ENCODE peak calls at places on chromosomes 16 and 17, in four cellular contexts. S is GM12878, E is K562, F is HepG2. I is an unnamed sample.

GRCh38 chr16:84453061-84453752 is 51.3 kb downstream of the MEAK7 start:
- DNase-seq in S (no peak), E (no peak), F (no peak), I (no peak)

GRCh38 chr16:73572135-73572534 is 524.2 kb upstream of the ZFHX3 start:
- DNase-seq in S (no peak), E (peak), F (no peak), I (no peak)

GRCh38 chr17:72497915-72498314 is 377.1 kb downstream of the SOX9 start:
- DNase-seq in S (no peak), E (no peak), F (no peak), I (no peak)

GRCh38 chr17:81512984-81513668 is 527 bp upstream of the ACTG1 start:
- DNase-seq in S (no peak), E (peak), F (peak), I (peak)

GRCh38 chr17:57868007-57868774 is 18.3 kb upstream of the MRPS23 start:
- DNase-seq in S (peak), E (peak), F (peak), I (peak)

GRCh38 chr17:20944014-20944905 is 98.6 kb downstream of the USP22 start:
- DNase-seq in S (no peak), E (peak), F (peak), I (peak)

GRCh38 chr16:75485230-75486013 is 9.8 kb downstream of the CHST6 start:
- DNase-seq in S (no peak), E (no peak), F (no peak), I (no peak)

GRCh38 chr16:81531415-81531814 is 86.8 kb downstream of the CMIP start:
- DNase-seq in S (no peak), E (no peak), F (no peak), I (no peak)

GRCh38 chr16:88430524-88431446 is 22.3 kb upstream of the ZFPM1 start:
- DNase-seq in S (no peak), E (peak), F (no peak), I (no peak)

GRCh38 chr16:379183-379960 is 2.4 kb downstream of the PGAP6 start:
- DNase-seq in S (no peak), E (no peak), F (no peak), I (no peak)

GRCh38 chr17:7774037-7774659 is 56.6 kb downstream of the DNAH2 start:
- DNase-seq in S (no peak), E (peak), F (peak), I (no peak)

GRCh38 chr17:82470065-82470464 is 11.5 kb downstream of the NARF start:
- DNase-seq in S (no peak), E (no peak), F (no peak), I (no peak)

GRCh38 chr17:42289863-42290165 is 1.5 kb downstream of the STAT5A start:
- DNase-seq in S (no peak), E (no peak), F (no peak), I (no peak)

GRCh38 chr17:58565389-58566311 is 51.2 kb upstream of the MTMR4 start:
- DNase-seq in S (no peak), E (no peak), F (no peak), I (no peak)

GRCh38 chr17:49976163-49976827 is 7.3 kb downstream of the DLX4 start:
- DNase-seq in S (no peak), E (no peak), F (no peak), I (peak)

GRCh38 chr16:82360024-82360783 is 190.2 kb upstream of the MPHOSPH6 start:
- DNase-seq in S (no peak), E (no peak), F (no peak), I (no peak)

GRCh38 chr17:71970312-71970711 is 150.5 kb upstream of the SOX9 start:
- DNase-seq in S (no peak), E (no peak), F (no peak), I (no peak)

DNA sequence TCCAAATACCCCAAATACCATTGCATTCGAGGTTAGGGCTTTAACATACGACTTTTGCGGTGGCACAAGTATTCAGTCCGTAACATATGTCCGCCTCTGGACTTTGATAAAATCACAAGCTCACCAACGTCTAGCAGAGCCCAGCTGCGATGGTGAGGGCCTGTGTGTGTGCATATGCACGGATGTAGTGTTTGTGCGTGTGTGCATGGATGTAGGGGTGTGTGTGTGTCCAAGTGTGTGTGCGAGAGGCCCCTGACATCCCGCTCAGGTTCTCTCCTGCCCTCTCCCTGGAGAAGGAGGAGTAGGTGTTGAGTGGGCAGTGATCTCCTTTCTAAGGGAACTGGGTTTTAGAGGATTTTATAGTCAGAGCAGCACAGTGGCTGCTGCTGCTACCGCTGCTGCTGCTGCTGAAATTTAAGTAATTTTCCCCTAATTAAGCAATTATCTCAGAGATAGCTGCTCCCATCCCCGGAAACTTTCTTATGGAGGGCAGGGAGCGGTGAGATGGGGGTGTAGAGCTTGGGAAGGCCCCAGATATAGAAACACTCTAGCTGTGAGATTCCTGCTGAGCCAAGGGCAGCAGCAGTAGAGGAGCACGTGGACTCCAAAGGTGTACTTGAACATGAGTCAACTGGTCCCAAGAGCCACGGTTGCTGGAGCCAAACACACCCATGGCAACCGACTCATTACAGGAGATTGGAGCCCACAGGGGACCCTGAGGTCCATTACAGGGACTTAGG is 121.7 kb upstream of the SDK2 start:
- DNase-seq in S (no peak), E (no peak), F (no peak), I (no peak)
- TF ChIP-seq BHLHE40 in S (no peak), E (no peak), F (no peak), I (no peak)

GRCh38 chr17:64130559-64131001 is 636 bp upstream of the ERN1 start:
- DNase-seq in S (peak), E (no peak), F (no peak), I (no peak)
- TF ChIP-seq FOXM1 in S (peak), E (no peak), F (no peak), I (no peak)

DNA sequence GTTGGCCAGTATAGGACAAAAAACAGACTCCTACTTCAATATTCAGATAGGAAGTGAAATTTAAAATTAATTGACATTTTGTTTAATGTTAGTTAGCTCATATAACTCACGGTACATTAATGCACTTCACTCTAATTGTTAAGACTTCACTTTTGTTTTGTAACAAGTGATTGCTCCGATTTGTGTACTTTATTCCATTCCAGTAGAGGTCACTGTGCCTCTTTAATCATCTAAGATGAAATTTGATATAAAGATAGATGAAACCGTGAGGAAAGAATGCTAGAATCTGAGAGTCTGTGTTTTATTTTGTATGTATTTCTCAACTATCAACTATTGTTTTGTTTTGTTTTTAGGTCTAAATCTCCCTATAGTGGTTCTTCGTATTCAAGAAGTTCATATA is 29.0 kb downstream of the RBBP6 start:
- DNase-seq in S (no peak), E (no peak), F (no peak), I (no peak)
- TF ChIP-seq FOXK2 in S (no peak), E (no peak), F (no peak), I (no peak)

DNA sequence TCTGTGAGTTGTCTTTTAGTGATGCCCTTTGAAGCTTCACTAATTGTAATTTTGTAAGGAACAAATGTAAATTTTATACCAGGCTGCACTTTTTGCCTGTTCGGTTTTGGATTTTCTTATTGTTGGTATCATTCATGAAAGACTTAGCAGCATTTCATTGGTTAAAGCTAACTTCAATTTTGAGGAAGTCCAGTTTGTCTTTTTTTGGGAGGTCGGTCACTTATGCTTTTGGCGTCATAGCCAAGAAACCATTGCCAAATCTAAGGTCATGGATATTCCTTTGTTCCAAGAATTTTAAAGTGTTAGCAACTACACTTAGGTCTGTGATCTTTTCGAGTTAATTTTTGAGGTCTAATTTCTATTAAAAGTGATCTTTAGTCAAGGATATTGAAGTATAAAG is 77.1 kb downstream of the PRKCA start:
- DNase-seq in S (no peak), E (no peak), F (no peak), I (no peak)
- TF ChIP-seq BHLHE40 in S (no peak), E (no peak), F (no peak), I (no peak)

DNA sequence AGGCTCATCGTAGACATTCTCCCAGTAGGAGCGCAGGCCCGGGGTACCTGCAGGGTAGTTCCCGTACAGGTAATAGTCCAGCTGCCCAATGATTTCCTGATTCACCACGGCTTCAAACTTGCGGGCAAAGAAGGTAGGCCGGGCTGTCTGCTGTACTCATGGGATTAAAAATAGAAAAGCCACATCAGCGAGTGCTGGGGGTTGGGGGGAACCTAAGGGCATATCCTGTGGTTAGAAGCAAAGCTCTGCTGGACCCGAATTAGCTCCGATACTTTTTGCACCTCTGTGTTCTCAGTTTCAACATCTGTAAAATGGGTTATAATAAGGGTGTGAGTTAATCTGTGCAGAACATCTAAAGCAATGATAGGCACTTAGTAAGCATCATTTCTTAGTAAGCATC is 336.2 kb downstream of the XYLT1 start:
- DNase-seq in S (peak), E (no peak), F (no peak), I (no peak)
- TF ChIP-seq FOXM1 in S (peak), E (no peak), F (no peak), I (no peak)

DNA sequence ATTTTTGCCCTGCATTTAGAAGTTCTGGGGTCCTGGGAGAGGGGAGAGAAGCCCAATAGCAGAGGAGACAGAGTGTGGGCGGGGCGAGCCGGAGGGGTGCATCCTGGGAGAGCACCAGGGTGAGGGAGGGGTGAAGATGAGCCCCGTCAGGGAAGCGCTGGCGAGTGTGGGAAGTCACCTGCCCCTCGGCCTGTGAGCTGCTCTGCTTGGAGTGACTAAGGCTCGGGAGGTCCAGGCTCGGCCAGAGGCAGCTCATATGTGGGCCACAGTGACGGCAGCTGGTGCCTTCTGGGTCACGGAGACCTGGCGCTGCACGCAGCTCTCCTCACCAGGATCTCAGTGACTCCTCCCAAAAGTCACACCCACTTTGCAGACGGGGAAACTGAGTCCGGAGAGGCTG is 1.1 kb downstream of the ZG16B start:
- DNase-seq in S (no peak), E (no peak), F (no peak), I (no peak)
- TF ChIP-seq FOXK2 in S (no peak), E (no peak), F (no peak), I (no peak)

DNA sequence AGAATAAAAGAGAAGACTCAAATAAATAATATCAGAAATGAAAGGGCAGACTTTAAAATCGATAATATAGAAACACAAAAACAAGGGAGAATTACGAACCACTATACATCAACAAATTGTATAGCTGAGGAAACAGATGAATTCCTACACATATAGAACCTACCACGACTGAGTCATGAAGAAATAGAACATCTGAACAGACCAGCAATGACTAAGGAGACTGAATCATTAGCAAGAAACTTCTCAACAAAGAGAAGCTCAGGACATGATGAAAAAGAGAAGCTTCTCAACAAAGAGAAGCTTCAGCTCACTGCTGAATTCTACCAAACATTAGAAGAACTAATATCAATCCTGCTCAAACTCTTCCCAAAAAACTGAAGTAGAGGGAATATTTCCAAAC is 255.9 kb downstream of the CEP112 start:
- DNase-seq in S (no peak), E (no peak), F (no peak), I (no peak)
- TF ChIP-seq BHLHE40 in S (no peak), E (no peak), F (no peak), I (no peak)

GRCh38 chr17:62322313-62322712 is 58.0 kb upstream of the EFCAB3 start:
- DNase-seq in S (no peak), E (no peak), F (no peak), I (no peak)

GRCh38 chr17:62319846-62320245 is 60.5 kb upstream of the EFCAB3 start:
- DNase-seq in S (no peak), E (no peak), F (no peak), I (no peak)

DNA sequence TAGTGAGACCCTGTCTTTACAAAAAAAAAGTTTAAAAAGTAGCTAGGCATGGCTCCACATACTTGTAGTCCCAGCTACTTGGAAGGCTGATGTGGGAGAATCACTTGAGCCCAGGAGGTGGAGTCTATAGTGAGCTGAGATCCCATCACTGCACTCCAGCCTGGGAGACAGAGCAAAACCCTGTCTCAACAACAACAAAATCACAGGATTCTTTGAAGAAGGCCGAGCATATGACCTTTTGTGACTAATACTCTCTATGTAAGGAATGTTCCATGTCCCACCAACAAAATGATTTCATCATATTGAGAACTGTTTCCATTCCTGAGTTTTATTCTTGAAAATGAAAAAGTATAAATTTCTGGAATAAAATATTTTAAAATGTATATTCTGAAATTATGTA is 58.9 kb upstream of the EFCAB3 start:
- DNase-seq in S (no peak), E (no peak), F (no peak), I (no peak)
- TF ChIP-seq FOXM1 in S (no peak), E (no peak), F (no peak), I (no peak)